ENCODE peak calls at places on chromosomes 7 and 10, in nine cellular contexts. G, L, F, N, K, T, C, X and J are unnamed samples.
A peak's percentile ranks its signal among the peaks of the same experiment; 100 is the strongest.

GRCh38 chr7:159015081-159015893 is 129.4 kb downstream of the VIPR2 start:
- DNase-seq in X (no peak), C (no peak), N (no peak), G (peak; percentile 33), L (peak; percentile 5), F (peak; percentile 36), K (peak; percentile 84), T (peak; percentile 66), J (no peak)

GRCh38 chr10:99521474-99522077 is 11.2 kb upstream of the NKX2-3 start:
- DNase-seq in G (no peak), N (no peak), K (no peak), X (no peak), L (no peak), F (no peak), C (peak; percentile 62), T (no peak), J (no peak)

GRCh38 chr7:42315096-42315495 is 78.1 kb upstream of the GLI3 start:
- DNase-seq in N (no peak), L (peak; percentile 24), K (no peak), G (no peak), F (no peak), T (no peak), X (no peak), C (no peak), J (no peak)

GRCh38 chr10:13100349-13101294 is 659 bp downstream of the OPTN start:
- DNase-seq in X (peak; percentile 31), L (peak; percentile 24), C (no peak), N (no peak), K (peak; percentile 19), T (peak; percentile 14), G (no peak), F (no peak), J (peak; percentile 26)

GRCh38 chr7:30351724-30352123 is 67.3 kb downstream of the ZNRF2 start:
- DNase-seq in K (no peak), T (no peak), G (no peak), N (no peak), F (no peak), L (no peak), X (no peak), C (no peak), J (no peak)

GRCh38 chr7:41955475-41956243 is 252.8 kb upstream of the INHBA start:
- DNase-seq in X (peak; percentile 99), N (peak; percentile 93), G (peak; percentile 91), C (peak; percentile 66), T (peak; percentile 97), K (peak; percentile 99), L (peak; percentile 97), F (peak; percentile 73), J (no peak)

GRCh38 chr7:45978010-45978681 is 57.1 kb upstream of the IGFBP3 start:
- DNase-seq in F (peak; percentile 42), T (peak; percentile 98), N (no peak), X (peak; percentile 99), L (peak; percentile 98), K (peak; percentile 88), C (no peak), G (no peak), J (no peak)

GRCh38 chr10:126277177-126277576 is 111.1 kb downstream of the ADAM12 start:
- DNase-seq in G (no peak), X (no peak), K (no peak), C (no peak), F (no peak), L (no peak), N (no peak), T (no peak), J (no peak)

GRCh38 chr7:47988496-47989386 is 9.3 kb upstream of the HUS1 start:
- DNase-seq in X (peak; percentile 5), G (no peak), C (no peak), L (peak; percentile 13), N (no peak), T (peak; percentile 14), K (no peak), F (peak; percentile 16), J (no peak)

GRCh38 chr7:42886866-42887509 is 24.9 kb downstream of the C7orf25 start:
- DNase-seq in G (no peak), F (no peak), K (no peak), C (no peak), T (peak; percentile 59), X (no peak), N (no peak), L (no peak), J (no peak)

GRCh38 chr10:110278562-110278961 is 26.2 kb downstream of the SMNDC1 start:
- DNase-seq in X (no peak), G (no peak), K (no peak), L (no peak), C (no peak), N (no peak), T (no peak), F (no peak), J (no peak)

GRCh38 chr7:44824894-44825526 is 22.9 kb downstream of the H2AZ2 start:
- DNase-seq in L (no peak), T (no peak), F (no peak), G (no peak), K (no peak), X (peak; percentile 16), C (no peak), N (no peak), J (no peak)

GRCh38 chr10:70978181-70978580 is 89.8 kb upstream of the PCBD1 start:
- DNase-seq in K (no peak), N (no peak), C (no peak), F (no peak), L (no peak), G (no peak), X (no peak), T (no peak), J (no peak)

GRCh38 chr10:70965566-70965965 is 77.2 kb upstream of the PCBD1 start:
- DNase-seq in G (no peak), F (no peak), T (no peak), L (no peak), C (no peak), K (no peak), N (no peak), X (no peak), J (no peak)

GRCh38 chr7:75892634-75893272 is 13.9 kb downstream of the RHBDD2 start:
- DNase-seq in C (no peak), T (no peak), X (peak; percentile 26), L (no peak), K (peak; percentile 78), F (no peak), N (peak; percentile 72), G (peak; percentile 19), J (no peak)

DNA sequence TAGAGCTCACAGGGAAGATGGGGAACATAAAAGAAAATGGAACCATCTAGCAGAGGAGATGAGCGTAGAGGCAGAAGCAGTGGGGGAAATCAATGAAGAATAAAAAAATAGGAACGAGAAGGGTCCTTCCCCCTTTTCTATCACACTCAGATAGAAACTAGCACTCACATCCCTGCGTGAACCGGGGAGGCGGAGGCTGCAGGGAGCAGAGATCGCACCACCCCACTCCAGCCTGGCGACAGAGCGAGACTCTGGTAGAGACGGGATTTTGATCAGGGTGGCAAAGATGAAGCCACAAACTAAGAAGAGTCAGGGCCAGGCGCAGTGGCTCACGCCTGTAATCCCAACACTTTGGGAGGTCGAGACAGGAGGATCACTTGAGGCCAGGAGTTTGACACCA is 64.7 kb upstream of the ECHDC3 start:
- DNase-seq in T (no peak), L (no peak), F (no peak), N (no peak), G (no peak), K (no peak), C (no peak), X (no peak), J (no peak)
- H3K27ac ChIP-seq in T (no peak overlapping the region), L (no peak overlapping the region), F (no peak overlapping the region), N (no peak overlapping the region), G (no peak overlapping the region), K (no peak overlapping the region), C (no peak overlapping the region), X (no peak overlapping the region), J (no peak overlapping the region)

GRCh38 chr10:31698169-31698890 is 230.3 kb downstream of the ARHGAP12 start:
- DNase-seq in K (peak; percentile 95), G (peak; percentile 78), C (no peak), F (no peak), T (peak; percentile 1), N (no peak), X (peak; percentile 91), L (peak; percentile 85), J (no peak)
- H3K4me3 ChIP-seq in K (peak overlapping the region; percentile 38), G (peak overlapping the region; percentile 3), C (no peak overlapping the region), F (no peak overlapping the region), T (no peak overlapping the region), N (peak overlapping the region; percentile 61), X (no peak overlapping the region), L (peak overlapping the region; percentile 26), J (no peak overlapping the region)

GRCh38 chr7:28078036-28078901 is 102.3 kb downstream of the JAZF1 start:
- DNase-seq in T (peak; percentile 65), C (no peak), G (no peak), F (peak; percentile 31), K (peak; percentile 66), L (peak; percentile 35), X (peak; percentile 62), N (no peak), J (peak; percentile 57)
- H3K27ac ChIP-seq in T (no peak overlapping the region), C (no peak overlapping the region), G (no peak overlapping the region), F (no peak overlapping the region), K (no peak overlapping the region), L (no peak overlapping the region), X (no peak overlapping the region), N (no peak overlapping the region), J (no peak overlapping the region)

GRCh38 chr7:833601-834258 is 1.5 kb downstream of the SUN1 start:
- DNase-seq in L (no peak), N (no peak), F (no peak), T (no peak), K (no peak), C (no peak), G (no peak), X (peak; percentile 30), J (no peak)

GRCh38 chr7:832292-832967 is at the start of gene SUN1:
- DNase-seq in G (no peak), L (peak; percentile 86), C (no peak), F (peak; percentile 49), K (peak; percentile 63), T (peak; percentile 94), X (peak; percentile 88), N (no peak), J (peak; percentile 74)

GRCh38 chr7:832968-833424 is 720 bp downstream of the SUN1 start:
- DNase-seq in G (no peak), N (no peak), X (no peak), F (no peak), L (no peak), C (no peak), T (no peak), K (no peak), J (no peak)

GRCh38 chr7:830069-830468 is 2.2 kb upstream of the SUN1 start:
- DNase-seq in F (no peak), C (no peak), N (no peak), T (no peak), G (no peak), X (no peak), K (no peak), L (no peak), J (no peak)

GRCh38 chr7:831596-832291 is 532 bp upstream of the SUN1 start:
- DNase-seq in C (no peak), F (peak; percentile 47), N (no peak), X (peak; percentile 94), T (peak; percentile 90), L (peak; percentile 73), K (peak; percentile 95), G (no peak), J (peak; percentile 49)
- H3K4me3 ChIP-seq in C (no peak overlapping the region), F (no peak overlapping the region), N (peak overlapping the region; percentile 47), X (no peak overlapping the region), T (peak overlapping the region; percentile 65), L (no peak overlapping the region), K (peak overlapping the region; percentile 41), G (peak overlapping the region; percentile 27), J (peak overlapping the region; percentile 12)